ENCODE peak calls at places on chromosomes 2 and 18, in nine cellular contexts. J is fibroblast of pulmonary artery; E is HL-60; M is H9; B is mammary epithelial cell; R is HFFc6; X is uterus; C is GM23338; Z is CD4-positive, alpha-beta T cell. L is an unnamed sample.

GRCh38 chr2:32159678-32160077 is 6.0 kb upstream of the SLC30A6 start:
- DNase-seq in J (no peak), E (no peak), M (no peak), B (no peak), R (no peak), X (no peak), C (no peak), Z (no peak), L (no peak)

GRCh38 chr2:219486424-219486959 is 12.2 kb upstream of the GMPPA start:
- DNase-seq in J (no peak), E (no peak), M (peak; percentile 83), B (no peak), R (no peak), X (no peak), C (peak; percentile 80), Z (no peak), L (no peak)

GRCh38 chr2:69978157-69978904 is 16.9 kb upstream of the ASPRV1 start:
- DNase-seq in J (no peak), E (peak; percentile 77), M (no peak), B (no peak), R (no peak), X (no peak), C (no peak), Z (no peak), L (no peak)

GRCh38 chr2:29060491-29060890 is 13.8 kb downstream of the PCARE start:
- DNase-seq in J (no peak), E (no peak), M (no peak), B (no peak), R (no peak), X (no peak), C (no peak), Z (no peak), L (no peak)

GRCh38 chr2:7905756-7906155 is 776.1 kb upstream of the ID2 start:
- DNase-seq in J (no peak), E (no peak), M (no peak), B (no peak), R (no peak), X (no peak), C (no peak), Z (no peak), L (no peak)

GRCh38 chr2:113762377-113763118 is 6.1 kb upstream of the SLC35F5 start:
- DNase-seq in J (peak; percentile 78), E (no peak), M (no peak), B (peak; percentile 19), R (peak; percentile 86), X (no peak), C (peak; percentile 38), Z (no peak), L (no peak)

GRCh38 chr2:170123593-170123992 is 54.4 kb upstream of the MYO3B start:
- DNase-seq in J (peak; percentile 35), E (no peak), M (peak; percentile 53), B (peak; percentile 22), R (no peak), X (no peak), C (peak; percentile 72), Z (no peak), L (no peak)

GRCh38 chr2:48448274-48449061 is 81.5 kb upstream of the STON1 start:
- DNase-seq in J (peak; percentile 93), E (peak; percentile 67), M (no peak), B (peak; percentile 78), R (peak; percentile 87), X (no peak), C (no peak), Z (no peak), L (no peak)

GRCh38 chr18:62898359-62898758 is 183.0 kb downstream of the PHLPP1 start:
- DNase-seq in J (no peak), E (no peak), M (no peak), B (peak; percentile 21), R (no peak), X (no peak), C (no peak), Z (no peak), L (peak; percentile 57)

GRCh38 chr2:16971722-16972234 is 306.1 kb upstream of the CYRIA start:
- DNase-seq in J (no peak), E (no peak), M (no peak), B (no peak), R (no peak), X (no peak), C (no peak), Z (no peak), L (no peak)

GRCh38 chr2:98709530-98709929 is 21.4 kb downstream of the MGAT4A start:
- DNase-seq in J (peak; percentile 20), E (no peak), M (no peak), B (no peak), R (no peak), X (no peak), C (no peak), Z (no peak), L (no peak)

GRCh38 chr2:169225233-169225750 is 137.0 kb downstream of the LRP2 start:
- DNase-seq in J (no peak), E (no peak), M (no peak), B (no peak), R (no peak), X (no peak), C (no peak), Z (no peak), L (no peak)

GRCh38 chr18:38545071-38545470 is 979.5 kb upstream of the CELF4 start:
- DNase-seq in J (peak; percentile 2), E (peak; percentile 23), M (peak; percentile 70), B (peak; percentile 77), R (no peak), X (no peak), C (peak; percentile 82), Z (no peak), L (peak; percentile 9)

GRCh38 chr2:6441800-6442199 is 423.9 kb downstream of the CMPK2 start:
- DNase-seq in J (no peak), E (no peak), M (no peak), B (no peak), R (no peak), X (no peak), C (no peak), Z (no peak), L (no peak)

GRCh38 chr18:77749189-77749588 is 499.5 kb downstream of the GALR1 start:
- DNase-seq in J (no peak), E (no peak), M (peak; percentile 50), B (no peak), R (no peak), X (no peak), C (peak; percentile 62), Z (no peak), L (no peak)

GRCh38 chr2:234957533-234958135 is 5.8 kb downstream of the SH3BP4 start:
- DNase-seq in J (peak; percentile 59), E (no peak), M (no peak), B (peak; percentile 49), R (peak; percentile 75), X (no peak), C (no peak), Z (no peak), L (no peak)

GRCh38 chr18:59659486-59660187 is 37.6 kb downstream of the CCBE1 start:
- DNase-seq in J (no peak), E (no peak), M (no peak), B (peak; percentile 38), R (peak; percentile 32), X (no peak), C (no peak), Z (no peak), L (no peak)

GRCh38 chr2:210169871-210170441 is 1.3 kb downstream of the KANSL1L start:
- DNase-seq in J (peak; percentile 82), E (peak; percentile 10), M (no peak), B (peak; percentile 68), R (peak; percentile 67), X (no peak), C (no peak), Z (no peak), L (peak; percentile 24)

GRCh38 chr2:105403785-105404698 is 5.2 kb upstream of the FHL2 start:
- DNase-seq in J (peak; percentile 72), E (no peak), M (peak; percentile 60), B (peak; percentile 99), R (peak; percentile 95), X (peak; percentile 55), C (peak; percentile 59), Z (no peak), L (no peak)

GRCh38 chr2:217664761-217665160 is 338.0 kb downstream of the TNS1 start:
- DNase-seq in J (no peak), E (no peak), M (no peak), B (no peak), R (no peak), X (no peak), C (no peak), Z (no peak), L (no peak)

GRCh38 chr2:96859338-96859649 is 1.5 kb upstream of the ANKRD39 start:
- DNase-seq in J (no peak), E (no peak), M (no peak), B (no peak), R (no peak), X (peak; percentile 71), C (no peak), Z (no peak), L (no peak)

GRCh38 chr2:239308696-239309397 is 92.0 kb downstream of the HDAC4 start:
- DNase-seq in J (peak; percentile 57), E (no peak), M (peak; percentile 28), B (no peak), R (peak; percentile 52), X (peak; percentile 51), C (no peak), Z (no peak), L (no peak)

GRCh38 chr2:179129574-179130238 is 79.8 kb upstream of the CCDC141 start:
- DNase-seq in J (peak; percentile 44), E (no peak), M (no peak), B (no peak), R (peak; percentile 18), X (no peak), C (peak; percentile 20), Z (no peak), L (peak; percentile 24)
- TF ChIP-seq CTCF in J (peak; percentile 76), E (peak; percentile 26), M (peak; percentile 66), B (peak; percentile 49), R (peak; percentile 83), X (peak; percentile 42), C (peak; percentile 77), Z (peak; percentile 74), L (peak; percentile 58)

GRCh38 chr2:194062401-194062800 is 1594.6 kb upstream of the SLC39A10 start:
- DNase-seq in J (no peak), E (no peak), M (no peak), B (no peak), R (no peak), X (no peak), C (no peak), Z (no peak), L (no peak)
- TF ChIP-seq CTCF in J (no peak), E (no peak), M (no peak), B (no peak), R (no peak), X (no peak), C (no peak), Z (no peak), L (no peak)

GRCh38 chr18:12639990-12640880 is 17.7 kb downstream of the SPIRE1 start:
- DNase-seq in J (peak; percentile 76), E (no peak), M (no peak), B (peak; percentile 79), R (peak; percentile 77), X (no peak), C (no peak), Z (no peak), L (no peak)
- TF ChIP-seq CTCF in J (peak; percentile 16), E (no peak), M (no peak), B (no peak), R (no peak), X (no peak), C (no peak), Z (no peak), L (no peak)

DNA sequence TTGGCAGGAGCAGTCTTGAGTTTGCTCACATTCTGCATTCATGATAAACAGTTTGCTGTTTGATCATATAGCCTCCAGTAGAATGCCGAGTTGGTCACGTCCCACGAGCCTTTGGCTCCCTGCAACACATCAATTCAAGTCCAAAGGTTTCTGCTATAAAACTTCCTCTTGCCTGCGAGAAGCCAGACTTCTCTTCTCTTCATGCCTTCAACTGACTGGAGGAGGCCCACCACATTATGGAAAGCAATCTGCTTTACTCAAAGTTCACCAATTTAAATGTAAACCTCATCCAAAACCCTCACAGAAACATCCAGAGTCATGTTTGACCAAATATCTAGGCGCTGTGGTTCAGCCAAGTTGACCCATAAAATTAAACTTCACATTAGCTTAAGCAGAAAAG is 40.8 kb downstream of the CXCR4 start:
- DNase-seq in J (no peak), E (no peak), M (no peak), B (no peak), R (no peak), X (no peak), C (no peak), Z (no peak), L (no peak)
- TF ChIP-seq CTCF in J (no peak), E (no peak), M (no peak), B (no peak), R (no peak), X (no peak), C (no peak), Z (no peak), L (no peak)